ENCODE peak calls at places on chromosomes 16 and 17, in six cellular contexts. A, P, O, G, M and U are unnamed samples.

GRCh38 chr16:52912565-52913173 is 140.0 kb downstream of the CHD9NB start:
- DNase-seq in O (no peak), A (peak; percentile 34), P (peak; percentile 66), M (no peak), G (peak; percentile 84), U (peak; percentile 56)

GRCh38 chr16:27109666-27110523 is 43.2 kb downstream of the C16orf82 start:
- DNase-seq in G (peak; percentile 86), A (peak; percentile 87), O (peak; percentile 23), M (peak; percentile 3), P (peak; percentile 67), U (peak; percentile 97)

GRCh38 chr16:78447164-78447563 is 347.7 kb downstream of the WWOX start:
- DNase-seq in P (no peak), A (no peak), M (no peak), O (no peak), G (no peak), U (no peak)

GRCh38 chr16:57194512-57194911 is 8.4 kb downstream of the RSPRY1 start:
- DNase-seq in M (no peak), P (peak; percentile 90), O (no peak), G (no peak), A (no peak), U (no peak)

GRCh38 chr16:68031951-68032350 is 8.9 kb downstream of the DUS2 start:
- DNase-seq in M (no peak), A (no peak), P (peak; percentile 36), O (no peak), G (peak; percentile 8), U (no peak)

GRCh38 chr16:70349783-70350182 is 3.1 kb downstream of the DDX19A start:
- DNase-seq in O (no peak), A (no peak), M (no peak), G (no peak), P (no peak), U (no peak)

GRCh38 chr17:35537569-35538209 is at the start of gene SLFN12L:
- DNase-seq in P (no peak), G (no peak), M (no peak), A (no peak), O (no peak), U (no peak)

GRCh38 chr16:84239910-84240309 is at the start of gene KCNG4:
- DNase-seq in P (no peak), O (no peak), M (no peak), G (no peak), A (no peak), U (peak; percentile 33)

GRCh38 chr16:54430491-54431030 is 144.0 kb upstream of the IRX3 start:
- DNase-seq in O (no peak), G (no peak), A (no peak), M (no peak), P (peak; percentile 6), U (peak; percentile 65)

GRCh38 chr17:71914812-71915211 is 206.0 kb upstream of the SOX9 start:
- DNase-seq in M (no peak), G (no peak), P (no peak), A (no peak), O (no peak), U (no peak)

GRCh38 chr17:56908061-56908542 is 5.7 kb downstream of the TRIM25 start:
- DNase-seq in M (no peak), O (no peak), P (peak; percentile 70), G (no peak), A (peak; percentile 65), U (no peak)

GRCh38 chr17:45246861-45247428 is 14.9 kb downstream of the SPATA32 start:
- DNase-seq in M (no peak), P (peak; percentile 35), A (no peak), G (peak; percentile 83), O (no peak), U (peak; percentile 96)

GRCh38 chr17:41144846-41145245 is 4.5 kb upstream of the KRTAP4-6 start:
- DNase-seq in G (no peak), M (no peak), P (no peak), O (no peak), A (no peak), U (no peak)

GRCh38 chr17:28760987-28761562 is 17.3 kb downstream of the TRAF4 start:
- DNase-seq in P (peak; percentile 63), A (peak; percentile 64), M (no peak), O (no peak), G (peak; percentile 89), U (peak; percentile 79)

GRCh38 chr16:84059946-84060901 is 17.6 kb upstream of the SLC38A8 start:
- DNase-seq in G (no peak), O (no peak), M (no peak), P (no peak), A (no peak), U (no peak)

GRCh38 chr17:63950940-63951907 is 19.1 kb upstream of the CD79B start:
- DNase-seq in A (no peak), M (no peak), G (peak; percentile 74), P (peak; percentile 82), O (no peak), U (peak; percentile 92)

GRCh38 chr17:39283896-39284295 is 58.2 kb upstream of the STAC2 start:
- DNase-seq in A (no peak), G (no peak), P (no peak), O (no peak), M (no peak), U (no peak)

GRCh38 chr17:45144199-45145034 is 3.9 kb upstream of the HEXIM1 start:
- DNase-seq in O (peak; percentile 78), G (peak; percentile 66), M (no peak), A (peak; percentile 66), P (no peak), U (peak; percentile 89)

DNA sequence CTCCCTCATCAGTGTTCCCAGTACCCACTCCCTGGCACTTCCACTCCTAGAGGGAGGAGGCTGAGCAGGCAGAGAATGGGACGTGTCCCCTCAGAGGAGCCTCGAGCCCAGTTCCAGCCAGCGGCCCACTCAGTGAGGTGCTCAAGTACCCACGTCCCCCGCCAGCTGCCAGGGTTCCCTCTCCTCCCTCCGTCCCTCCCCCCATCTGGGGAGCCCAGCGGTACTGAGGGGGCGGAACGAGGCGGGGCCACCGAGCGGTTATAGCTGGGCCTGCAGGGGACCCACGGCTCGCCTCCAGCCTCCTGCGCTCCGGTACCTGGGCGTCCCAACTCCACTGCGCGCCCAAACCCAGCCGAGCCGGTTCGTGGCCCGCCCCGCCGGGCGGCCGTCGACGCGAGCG is at the start of gene NPW:
- DNase-seq in O (no peak), G (peak; percentile 68), A (no peak), P (no peak), M (no peak), U (peak; percentile 92)
- H3K4me3 ChIP-seq in O (no peak within 1 kb of the TSS), G (peak within 1 kb of the TSS; percentile 62), A (peak within 1 kb of the TSS; percentile 29), P (peak within 1 kb of the TSS; percentile 49), M (no peak within 1 kb of the TSS), U (peak within 1 kb of the TSS; percentile 48)

GRCh38 chr17:79607941-79608728 is 2.7 kb downstream of the RBFOX3 start:
- DNase-seq in O (no peak), P (peak; percentile 45), M (no peak), G (peak; percentile 90), A (no peak), U (peak; percentile 97)
- H3K27me3 ChIP-seq in O (no peaks in the 10 kb centered on the region), P (peaks cover 96% of the 10 kb centered on the region), M (peaks cover 16% of the 10 kb centered on the region), G (peaks cover 53% of the 10 kb centered on the region), A (peaks cover 100% of the 10 kb centered on the region), U (peaks cover 49% of the 10 kb centered on the region)

GRCh38 chr17:80328620-80329380 is 68.1 kb downstream of the RNF213 start:
- DNase-seq in O (no peak), G (no peak), P (no peak), A (no peak), M (no peak), U (no peak)
- H3K36me3 ChIP-seq in O (no peaks in the 10 kb centered on the region), G (peaks cover 13% of the 10 kb centered on the region), P (peaks cover 25% of the 10 kb centered on the region), A (peaks cover 94% of the 10 kb centered on the region), M (peaks cover 69% of the 10 kb centered on the region), U (peaks cover 15% of the 10 kb centered on the region)

DNA sequence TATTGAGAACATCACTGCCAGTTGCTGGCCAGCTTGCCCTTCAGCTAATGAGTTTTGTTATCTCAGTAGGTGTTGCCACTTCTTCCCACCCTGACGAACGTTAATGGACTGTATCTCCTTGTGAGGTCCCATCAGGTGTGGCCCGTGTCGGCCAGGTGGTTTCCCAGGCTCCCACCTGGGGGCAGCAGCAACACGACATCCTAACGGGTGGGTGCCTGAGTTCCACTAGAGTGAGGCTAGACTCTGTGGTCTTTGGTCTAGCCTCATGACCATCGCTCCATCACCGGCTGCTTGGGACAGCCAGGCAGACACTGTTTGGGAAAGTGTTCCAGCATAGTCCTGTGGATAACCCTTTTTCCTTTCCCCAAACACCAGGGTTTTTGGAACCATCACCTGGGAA is 45.6 kb upstream of the LCMT1 start:
- DNase-seq in G (peak; percentile 58), O (no peak), M (no peak), P (no peak), A (no peak), U (peak; percentile 63)
- H3K4me3 ChIP-seq in G (peak overlapping the region; percentile 90), O (no peak overlapping the region), M (no peak overlapping the region), P (no peak overlapping the region), A (no peak overlapping the region), U (no peak overlapping the region)